ENCODE peak calls at places on chromosomes 12 and 14, in nine cellular contexts. O, K, F, I, Z, Q, A, N and R are unnamed samples.

GRCh38 chr12:110917961-110918360 is 2.4 kb downstream of the MYL2 start:
- DNase-seq in O (no peak), K (no peak), F (no peak), I (no peak), Z (no peak), Q (no peak), A (no peak), N (no peak), R (no peak)

GRCh38 chr12:111850526-111850925 is 8.5 kb downstream of the MAPKAPK5 start:
- DNase-seq in O (no peak), K (no peak), F (no peak), I (no peak), Z (no peak), Q (no peak), A (no peak), N (no peak), R (no peak)

GRCh38 chr14:100410056-100410565 is 87.0 kb downstream of the SLC25A47 start:
- DNase-seq in O (no peak), K (no peak), F (no peak), I (no peak), Z (no peak), Q (no peak), A (no peak), N (peak; percentile 74), R (no peak)

GRCh38 chr12:96194572-96194889 is 356 bp downstream of the ELK3 start:
- DNase-seq in O (no peak), K (no peak), F (no peak), I (no peak), Z (no peak), Q (no peak), A (no peak), N (peak; percentile 71), R (no peak)

GRCh38 chr14:92495041-92495440 is 18.5 kb upstream of the RIN3 start:
- DNase-seq in O (no peak), K (no peak), F (no peak), I (no peak), Z (no peak), Q (no peak), A (peak; percentile 54), N (no peak), R (no peak)

GRCh38 chr14:76091036-76091435 is 60.7 kb upstream of the GPATCH2L start:
- DNase-seq in O (no peak), K (peak; percentile 53), F (peak; percentile 50), I (no peak), Z (no peak), Q (no peak), A (peak; percentile 72), N (peak; percentile 67), R (no peak)

GRCh38 chr12:109154485-109155438 is 38.4 kb downstream of the ACACB start:
- DNase-seq in O (peak; percentile 73), K (peak; percentile 94), F (peak; percentile 81), I (peak; percentile 70), Z (peak; percentile 24), Q (peak; percentile 62), A (peak; percentile 88), N (peak; percentile 98), R (peak; percentile 89)

GRCh38 chr12:72273851-72274284 is 1.7 kb downstream of the TRHDE start:
- DNase-seq in O (no peak), K (no peak), F (no peak), I (no peak), Z (no peak), Q (no peak), A (no peak), N (peak; percentile 33), R (no peak)

GRCh38 chr14:72906879-72907278 is 13.0 kb upstream of the DPF3 start:
- DNase-seq in O (no peak), K (no peak), F (no peak), I (no peak), Z (no peak), Q (no peak), A (no peak), N (no peak), R (no peak)

GRCh38 chr14:54350196-54350595 is 46.6 kb upstream of the CDKN3 start:
- DNase-seq in O (no peak), K (no peak), F (no peak), I (no peak), Z (no peak), Q (no peak), A (no peak), N (no peak), R (no peak)

GRCh38 chr12:113425960-113426453 is 3.8 kb downstream of the SDSL start:
- DNase-seq in O (no peak), K (peak; percentile 36), F (no peak), I (no peak), Z (no peak), Q (no peak), A (no peak), N (peak; percentile 62), R (no peak)